ENCODE peak calls at places on chromosome 3, in five cellular contexts. I is HCT116, T is GM23248, Q is neural progenitor cell, G is MM.1S. D is an unnamed sample.

GRCh38 chr3:79140718-79141117 is 627.1 kb downstream of the ROBO1 start:
- DNase-seq in I (no peak), T (peak), Q (no peak), G (no peak), D (peak)

GRCh38 chr3:196431193-196432136 is 762 bp downstream of the UBXN7 start:
- DNase-seq in I (no peak), T (peak), Q (peak), G (peak), D (peak)

GRCh38 chr3:48548731-48549705 is 7.6 kb downstream of the PFKFB4 start:
- DNase-seq in I (peak), T (peak), Q (peak), G (peak), D (peak)

GRCh38 chr3:135752851-135753250 is 212.7 kb upstream of the PPP2R3A start:
- DNase-seq in I (no peak), T (no peak), Q (peak), G (no peak), D (peak)

GRCh38 chr3:30611613-30612421 is 5.4 kb downstream of the TGFBR2 start:
- DNase-seq in I (no peak), T (peak), Q (no peak), G (no peak), D (peak)

GRCh38 chr3:169344465-169344864 is 319.0 kb downstream of the MECOM start:
- DNase-seq in I (no peak), T (peak), Q (no peak), G (peak), D (peak)

GRCh38 chr3:150874666-150875219 is 30.5 kb downstream of the MINDY4B start:
- DNase-seq in I (no peak), T (peak), Q (no peak), G (no peak), D (no peak)

GRCh38 chr3:45978348-45978747 is 17.3 kb downstream of the FYCO1 start:
- DNase-seq in I (no peak), T (no peak), Q (no peak), G (peak), D (peak)

GRCh38 chr3:137035631-137036030 is 77.8 kb downstream of the IL20RB start:
- DNase-seq in I (peak), T (peak), Q (peak), G (no peak), D (peak)

GRCh38 chr3:44074181-44074580 is 167.5 kb upstream of the TOPAZ1 start:
- DNase-seq in I (peak), T (no peak), Q (no peak), G (no peak), D (peak)

GRCh38 chr3:38397320-38397719 is 50.7 kb downstream of the XYLB start:
- DNase-seq in I (no peak), T (peak), Q (peak), G (no peak), D (peak)

GRCh38 chr3:119794971-119795612 is 13.2 kb downstream of the NR1I2 start:
- DNase-seq in I (peak), T (no peak), Q (peak), G (no peak), D (peak)

GRCh38 chr3:79361748-79362378 is 405.9 kb downstream of the ROBO1 start:
- DNase-seq in I (peak), T (peak), Q (peak), G (peak), D (peak)

GRCh38 chr3:151926956-151927355 is 53.5 kb downstream of the SUCNR1 start:
- DNase-seq in I (no peak), T (peak), Q (no peak), G (no peak), D (peak)

GRCh38 chr3:156674911-156675743 is 737 bp downstream of the TIPARP start:
- DNase-seq in I (no peak), T (peak), Q (peak), G (peak), D (peak)

GRCh38 chr3:173584093-173584833 is 186.7 kb downstream of the NLGN1 start:
- DNase-seq in I (peak), T (peak), Q (peak), G (peak), D (peak)

GRCh38 chr3:197151562-197151961 is 121.9 kb upstream of the MELTF start:
- DNase-seq in I (no peak), T (peak), Q (no peak), G (no peak), D (peak)

GRCh38 chr3:83953417-83954089 is 1005.2 kb upstream of the CADM2 start:
- DNase-seq in I (no peak), T (no peak), Q (peak), G (no peak), D (peak)

GRCh38 chr3:55647086-55647485 is 160.0 kb upstream of the WNT5A start:
- DNase-seq in I (no peak), T (no peak), Q (peak), G (no peak), D (no peak)

GRCh38 chr3:127107491-127108375 is 85.2 kb upstream of the PRR23E start:
- DNase-seq in I (no peak), T (no peak), Q (no peak), G (no peak), D (no peak)

GRCh38 chr3:16906679-16907078 is 21.9 kb downstream of the PLCL2 start:
- DNase-seq in I (no peak), T (peak), Q (no peak), G (peak), D (peak)

GRCh38 chr3:8657804-8658311 is 13.3 kb upstream of the SSUH2 start:
- DNase-seq in I (no peak), T (no peak), Q (no peak), G (no peak), D (peak)

GRCh38 chr3:25831578-25831977 is 41.7 kb downstream of the OXSM start:
- DNase-seq in I (peak), T (peak), Q (peak), G (peak), D (peak)

GRCh38 chr3:117630885-117631284 is 921.3 kb downstream of the TUSC7 start:
- DNase-seq in I (no peak), T (no peak), Q (no peak), G (no peak), D (no peak)

GRCh38 chr3:123652346-123652984 is 67.6 kb upstream of the HACD2 start:
- DNase-seq in I (peak), T (peak), Q (peak), G (peak), D (peak)

GRCh38 chr3:14452676-14453367 is 50.4 kb downstream of the SLC6A6 start:
- DNase-seq in I (peak), T (peak), Q (no peak), G (no peak), D (peak)
- TF ChIP-seq EZH2phosphoT487 in I (no peak), T (no peak), Q (no peak), G (no peak), D (peak)

GRCh38 chr3:188090626-188091309 is 63.2 kb upstream of the LPP start:
- DNase-seq in I (no peak), T (no peak), Q (no peak), G (peak), D (no peak)
- H3K9ac ChIP-seq in I (no peak), T (no peak), Q (no peak), G (no peak), D (no peak)

GRCh38 chr3:158107508-158108095 is 1.4 kb upstream of the SHOX2 start:
- DNase-seq in I (no peak), T (no peak), Q (no peak), G (no peak), D (no peak)

GRCh38 chr3:158108596-158108995 is 1.3 kb upstream of the RSRC1 start:
- DNase-seq in I (no peak), T (peak), Q (no peak), G (no peak), D (no peak)

GRCh38 chr3:158105124-158105709 is 1.0 kb downstream of the SHOX2 start:
- DNase-seq in I (no peak), T (peak), Q (peak), G (no peak), D (no peak)

GRCh38 chr3:158105710-158106438 is at the start of gene SHOX2:
- DNase-seq in I (no peak), T (peak), Q (peak), G (peak), D (no peak)

DNA sequence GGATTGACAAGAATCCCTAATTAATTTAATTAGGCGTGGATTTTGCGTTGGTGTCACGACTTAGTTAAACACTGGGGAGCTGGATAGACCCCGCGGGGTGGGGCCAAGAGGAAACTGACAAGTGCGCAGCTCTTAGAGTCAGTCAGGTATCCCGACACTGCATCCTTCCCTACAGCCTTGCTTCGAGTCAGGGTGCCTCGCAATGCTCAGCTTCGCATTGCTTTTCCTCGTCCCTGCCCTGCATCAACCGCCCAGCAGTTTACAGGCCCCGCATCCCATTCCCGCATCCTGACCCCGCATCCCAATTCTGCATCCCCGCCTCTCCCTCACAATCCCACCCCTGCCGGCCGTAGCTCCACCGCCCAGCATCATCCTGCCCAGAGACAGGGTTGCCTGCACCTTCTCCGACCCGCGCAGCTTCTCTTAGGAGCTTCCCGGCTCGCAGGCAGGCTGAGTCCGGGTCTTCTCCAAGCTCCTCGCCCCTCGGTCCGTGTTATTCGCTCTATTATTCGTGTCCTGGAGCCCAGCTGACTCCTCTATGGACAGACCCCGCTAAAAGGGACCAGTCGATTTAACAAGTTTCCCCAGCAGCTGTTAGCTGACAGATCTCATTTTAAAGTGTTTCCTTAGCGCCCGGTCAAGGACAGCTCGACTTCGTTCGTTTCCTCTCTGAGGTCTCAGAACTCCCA is 697 bp upstream of the SHOX2 start:
- DNase-seq in I (no peak), T (peak), Q (peak), G (peak), D (no peak)
- TF ChIP-seq EZH2 in I (no peak), T (no peak), Q (peak), G (no peak), D (no peak)

DNA sequence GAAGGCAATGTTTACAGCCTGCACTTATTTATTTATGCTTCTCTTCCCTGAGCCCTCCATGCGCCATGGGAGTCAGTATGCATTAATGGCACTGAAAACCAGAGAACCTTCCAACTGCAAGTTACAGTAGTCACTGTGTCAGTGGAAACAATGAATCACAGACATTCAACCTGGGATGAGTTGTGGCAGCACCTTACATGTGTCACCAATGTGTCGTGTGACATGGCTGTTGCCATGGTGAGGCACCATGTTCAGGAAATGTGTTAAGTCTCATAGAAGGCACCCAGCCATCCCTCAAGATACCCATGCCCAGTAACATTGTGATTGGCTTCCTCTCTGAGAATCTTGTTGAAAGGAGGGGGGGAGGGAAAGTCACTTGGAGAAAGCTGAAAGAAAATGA is 105.0 kb downstream of the FOXP1 start:
- DNase-seq in I (no peak), T (peak), Q (no peak), G (no peak), D (peak)
- TF ChIP-seq EZH2phosphoT487 in I (no peak), T (no peak), Q (no peak), G (no peak), D (no peak)

DNA sequence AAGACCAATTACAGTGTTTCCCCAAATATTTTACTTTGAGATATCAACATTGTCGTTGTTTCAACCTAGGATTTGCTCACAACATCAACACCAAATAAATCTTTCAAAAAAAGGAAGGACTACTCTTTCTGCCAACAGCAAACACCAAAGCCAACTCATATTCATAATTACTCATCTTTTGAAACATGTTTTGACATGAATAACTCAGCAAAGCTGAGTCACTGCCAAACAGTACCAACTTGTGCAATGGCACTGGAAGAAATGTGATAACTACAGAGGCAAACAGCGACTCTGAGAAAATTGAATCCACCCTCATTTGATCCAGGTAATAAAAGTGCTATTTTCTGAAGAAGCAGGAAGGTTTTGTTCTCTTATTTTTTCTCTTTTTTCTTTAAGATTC is 67.2 kb downstream of the PEX5L start:
- DNase-seq in I (peak), T (peak), Q (no peak), G (no peak), D (peak)
- H3K9ac ChIP-seq in I (no peak), T (no peak), Q (no peak), G (no peak), D (peak)

GRCh38 chr3:186193534-186194450 is 84.9 kb upstream of the ETV5 start:
- DNase-seq in I (no peak), T (peak), Q (peak), G (no peak), D (no peak)
- TF ChIP-seq EZH2 in I (no peak), T (peak), Q (peak), G (no peak), D (no peak)

GRCh38 chr3:20246662-20247061 is 60.7 kb upstream of the SGO1 start:
- DNase-seq in I (no peak), T (no peak), Q (no peak), G (peak), D (no peak)
- TF ChIP-seq EZH2phosphoT487 in I (no peak), T (no peak), Q (no peak), G (no peak), D (no peak)

DNA sequence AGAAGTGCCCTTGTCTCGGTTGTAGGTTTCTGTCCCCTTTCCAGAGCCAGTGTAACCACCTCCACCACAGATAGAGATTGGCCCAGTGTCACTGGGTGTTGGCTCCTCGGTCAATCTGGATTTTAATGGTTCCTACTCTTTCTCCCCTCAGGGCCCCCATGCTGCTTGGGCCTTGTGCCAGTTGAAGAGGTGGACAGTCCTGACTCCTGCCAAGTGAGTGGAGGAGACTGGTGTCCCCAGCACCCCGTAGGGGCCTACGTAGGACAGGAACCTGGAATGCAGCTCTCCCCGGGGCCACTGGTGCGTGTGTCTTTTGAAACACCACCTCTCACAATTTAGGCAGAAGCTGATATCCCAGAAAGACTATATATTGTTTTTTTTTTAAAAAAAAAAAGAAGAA is 75.2 kb downstream of the BOC start:
- DNase-seq in I (no peak), T (no peak), Q (no peak), G (no peak), D (no peak)
- H3K9ac ChIP-seq in I (no peak), T (peak), Q (no peak), G (no peak), D (peak)

DNA sequence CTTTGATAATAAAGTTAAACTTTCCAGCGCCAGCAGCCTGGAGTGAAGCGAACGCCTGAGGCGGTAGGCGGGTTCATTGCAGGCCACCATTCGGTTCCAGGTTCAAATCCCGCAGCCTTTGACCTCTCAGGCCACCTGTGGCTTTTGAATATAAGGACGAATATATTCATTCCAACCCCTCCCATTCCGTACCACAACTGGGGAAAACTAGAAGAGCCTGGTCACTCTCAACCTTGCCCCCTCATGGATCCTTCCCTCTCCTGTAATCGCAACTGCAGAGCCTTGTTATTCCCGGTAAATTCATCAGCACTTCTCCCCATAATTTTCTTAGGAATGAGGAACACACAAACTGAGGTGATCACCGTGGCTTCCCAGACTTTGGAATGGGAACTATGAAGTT is 35.2 kb downstream of the ZIC4 start:
- DNase-seq in I (no peak), T (no peak), Q (no peak), G (no peak), D (no peak)
- TF ChIP-seq EZH2 in I (no peak), T (no peak), Q (peak), G (no peak), D (no peak)